ENCODE peak calls at places on chromosomes 16 and 17, in seven cellular contexts. C is AG04450; S is A549; Z is heart right ventricle; A is CD4-positive, CD25-positive, alpha-beta regulatory T cell; R is esophagus squamous epithelium; V is adrenal gland. M is an unnamed sample.

GRCh38 chr17:80498242-80498919 is 22.0 kb upstream of the NPTX1 start:
- DNase-seq in S (no peak), R (no peak), A (no peak), C (no peak), Z (no peak), V (peak), M (no peak)

GRCh38 chr17:9313346-9313745 is 262.3 kb downstream of the STX8 start:
- DNase-seq in A (no peak), S (no peak), R (no peak), Z (no peak), C (no peak), V (no peak), M (no peak)

GRCh38 chr17:2222901-2223616 is 80.5 kb downstream of the SMG6 start:
- DNase-seq in V (peak), C (no peak), R (no peak), Z (peak), A (no peak), S (no peak), M (peak)

GRCh38 chr17:38879878-38880727 is 10.2 kb downstream of the LASP1 start:
- DNase-seq in C (no peak), A (no peak), V (peak), Z (peak), R (no peak), S (peak), M (no peak)

GRCh38 chr17:38454528-38454927 is 26.3 kb downstream of the ARHGAP23 start:
- DNase-seq in R (peak), C (no peak), S (peak), A (no peak), Z (peak), V (peak), M (peak)

GRCh38 chr17:75250009-75250471 is 11.4 kb downstream of the GGA3 start:
- DNase-seq in C (no peak), Z (no peak), S (no peak), R (no peak), V (no peak), A (peak), M (peak)

GRCh38 chr17:8949061-8949622 is 16.4 kb downstream of the PIK3R5 start:
- DNase-seq in R (no peak), V (no peak), S (no peak), C (no peak), Z (no peak), A (no peak), M (no peak)

GRCh38 chr16:74226361-74226979 is 70.1 kb upstream of the PSMD7 start:
- DNase-seq in A (no peak), C (no peak), R (no peak), V (no peak), Z (no peak), S (no peak), M (no peak)

GRCh38 chr16:66416981-66417700 is 10.0 kb upstream of the BEAN1 start:
- DNase-seq in S (no peak), V (no peak), C (no peak), Z (no peak), A (no peak), R (no peak), M (no peak)

GRCh38 chr16:27169511-27170071 is 33.7 kb upstream of the KDM8 start:
- DNase-seq in V (no peak), Z (no peak), C (peak), S (no peak), R (no peak), A (peak), M (peak)

GRCh38 chr16:69712277-69712676 is 14.1 kb downstream of the NQO1 start:
- DNase-seq in S (no peak), V (no peak), A (no peak), R (no peak), C (no peak), Z (no peak), M (no peak)

GRCh38 chr17:10156579-10157488 is 41.6 kb downstream of the GAS7 start:
- DNase-seq in R (no peak), C (no peak), V (peak), Z (peak), S (no peak), A (no peak), M (peak)

GRCh38 chr17:47975189-47975814 is 4.4 kb downstream of the CDK5RAP3 start:
- DNase-seq in R (no peak), Z (no peak), S (no peak), A (no peak), V (no peak), C (no peak), M (no peak)

GRCh38 chr17:42281571-42282096 is 5.4 kb upstream of the STAT5B start:
- DNase-seq in Z (no peak), S (no peak), A (no peak), V (peak), R (no peak), C (no peak), M (peak)

GRCh38 chr17:73455050-73455687 is 143.4 kb upstream of the CDC42EP4 start:
- DNase-seq in Z (no peak), S (no peak), C (no peak), R (no peak), V (no peak), A (no peak), M (peak)

GRCh38 chr17:62876664-62877411 is 68.7 kb upstream of the MARCHF10 start:
- DNase-seq in R (no peak), A (no peak), V (no peak), Z (no peak), C (no peak), S (no peak), M (no peak)

GRCh38 chr17:78381601-78382168 is 3.2 kb downstream of the PGS1 start:
- DNase-seq in S (no peak), A (peak), Z (no peak), V (no peak), C (no peak), R (no peak), M (no peak)

GRCh38 chr17:8896087-8896486 is 28.6 kb upstream of the PIK3R6 start:
- DNase-seq in S (no peak), R (no peak), V (no peak), A (no peak), Z (no peak), C (no peak), M (no peak)

GRCh38 chr17:82592751-82593589 is 55.3 kb downstream of the WDR45B start:
- DNase-seq in C (peak), R (no peak), Z (peak), V (peak), S (peak), A (peak), M (peak)

GRCh38 chr17:16491131-16491702 is 776 bp downstream of the LRRC75A start:
- DNase-seq in C (no peak), V (no peak), R (no peak), Z (no peak), S (no peak), A (no peak), M (peak)

GRCh38 chr17:68812876-68813584 is 142.2 kb downstream of the ABCA8 start:
- DNase-seq in C (no peak), S (no peak), V (no peak), Z (no peak), R (no peak), A (no peak), M (no peak)

GRCh38 chr16:54080524-54081008 is 206.0 kb downstream of the IRX3 start:
- DNase-seq in R (no peak), Z (no peak), S (peak), C (peak), A (no peak), V (no peak), M (peak)

GRCh38 chr16:10045947-10046346 is 136.3 kb downstream of the GRIN2A start:
- DNase-seq in C (no peak), S (no peak), V (no peak), A (no peak), Z (no peak), R (no peak), M (no peak)

GRCh38 chr16:77564791-77565390 is 130.1 kb upstream of the ADAMTS18 start:
- DNase-seq in A (no peak), Z (no peak), C (no peak), S (no peak), R (no peak), V (no peak), M (no peak)

GRCh38 chr17:14014647-14015046 is 54.7 kb upstream of the COX10 start:
- DNase-seq in C (no peak), R (no peak), S (no peak), V (no peak), Z (no peak), A (no peak), M (no peak)

GRCh38 chr16:69839240-69839688 is 77.1 kb downstream of the WWP2 start:
- DNase-seq in Z (no peak), A (no peak), S (no peak), R (no peak), C (no peak), V (no peak), M (no peak)

GRCh38 chr16:17222756-17223411 is 247.9 kb downstream of the XYLT1 start:
- DNase-seq in R (no peak), V (peak), C (no peak), Z (peak), S (no peak), A (no peak), M (no peak)

GRCh38 chr17:78409191-78409621 is 30.8 kb downstream of the PGS1 start:
- DNase-seq in C (no peak), Z (no peak), R (no peak), V (no peak), S (no peak), A (no peak), M (peak)

GRCh38 chr17:30240177-30240576 is 4.7 kb upstream of the SLC6A4 start:
- DNase-seq in Z (no peak), V (no peak), C (no peak), S (no peak), A (no peak), R (no peak), M (no peak)

GRCh38 chr16:87368029-87368765 is 15.4 kb downstream of the FBXO31 start:
- DNase-seq in R (no peak), S (no peak), A (no peak), V (no peak), Z (no peak), C (no peak), M (no peak)

GRCh38 chr16:70571623-70572022 is 48.0 kb downstream of the SF3B3 start:
- DNase-seq in Z (no peak), R (no peak), A (no peak), V (no peak), S (no peak), C (no peak), M (no peak)

GRCh38 chr17:34502426-34502825 is 77.0 kb upstream of the TMEM132E start:
- DNase-seq in S (no peak), V (peak), R (no peak), A (no peak), C (no peak), Z (peak), M (no peak)

GRCh38 chr16:60073376-60073775 is 1339.3 kb upstream of the GOT2 start:
- DNase-seq in S (no peak), A (no peak), R (no peak), Z (no peak), V (no peak), C (no peak), M (no peak)

GRCh38 chr16:52597772-52598483 is 51.0 kb upstream of the TOX3 start:
- DNase-seq in S (no peak), C (no peak), A (no peak), Z (no peak), V (no peak), R (no peak), M (peak)

GRCh38 chr17:72175263-72175662 is 54.4 kb downstream of the SOX9 start:
- DNase-seq in C (no peak), R (no peak), V (no peak), Z (no peak), S (no peak), A (no peak), M (peak)
- H3K27ac ChIP-seq in C (peak), R (no peak), V (no peak), Z (no peak), S (peak), A (no peak), M (peak)

DNA sequence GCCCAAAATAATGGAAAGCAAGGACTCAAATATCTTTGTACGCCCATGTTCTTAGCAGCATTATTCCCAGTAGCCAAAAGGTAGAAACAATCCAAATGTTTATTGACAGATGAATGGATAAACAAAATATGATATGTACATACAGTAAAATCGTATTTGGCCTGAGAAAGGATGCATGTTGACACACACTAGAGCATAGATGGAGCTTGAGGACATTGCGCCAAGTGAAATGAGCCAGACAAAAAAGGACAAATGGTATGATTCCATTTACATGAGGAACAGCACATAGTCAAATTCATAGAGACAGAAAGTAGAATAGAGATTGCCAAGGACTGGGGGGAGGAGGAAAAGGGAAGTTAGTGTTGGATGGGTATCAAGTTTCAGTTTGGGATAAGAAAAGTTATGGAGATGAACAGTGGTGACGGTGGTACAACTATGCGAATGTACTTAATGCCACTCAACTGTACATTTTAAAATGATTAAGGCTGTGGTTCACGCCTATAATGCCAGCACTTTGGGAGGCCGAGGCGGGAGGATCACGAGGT is 48.0 kb downstream of the COPRS start:
- DNase-seq in A (no peak), Z (no peak), R (no peak), S (no peak), C (no peak), V (no peak), M (no peak)
- H3K27ac ChIP-seq in A (no peak), Z (no peak), R (no peak), S (no peak), C (no peak), V (no peak), M (no peak)

GRCh38 chr17:50181155-50181554 is 15.3 kb downstream of the SGCA start:
- DNase-seq in Z (no peak), A (no peak), C (no peak), R (no peak), S (no peak), V (no peak), M (no peak)

GRCh38 chr17:50180066-50180465 is 14.3 kb downstream of the SGCA start:
- DNase-seq in V (no peak), Z (no peak), C (no peak), S (no peak), R (no peak), A (no peak), M (no peak)

GRCh38 chr17:50181601-50182345 is 16.0 kb downstream of the SGCA start:
- DNase-seq in A (no peak), Z (no peak), V (no peak), R (no peak), S (no peak), C (no peak), M (no peak)

GRCh38 chr17:50182783-50183438 is 17.1 kb downstream of the SGCA start:
- DNase-seq in R (no peak), V (no peak), C (no peak), A (no peak), S (no peak), Z (no peak), M (no peak)

DNA sequence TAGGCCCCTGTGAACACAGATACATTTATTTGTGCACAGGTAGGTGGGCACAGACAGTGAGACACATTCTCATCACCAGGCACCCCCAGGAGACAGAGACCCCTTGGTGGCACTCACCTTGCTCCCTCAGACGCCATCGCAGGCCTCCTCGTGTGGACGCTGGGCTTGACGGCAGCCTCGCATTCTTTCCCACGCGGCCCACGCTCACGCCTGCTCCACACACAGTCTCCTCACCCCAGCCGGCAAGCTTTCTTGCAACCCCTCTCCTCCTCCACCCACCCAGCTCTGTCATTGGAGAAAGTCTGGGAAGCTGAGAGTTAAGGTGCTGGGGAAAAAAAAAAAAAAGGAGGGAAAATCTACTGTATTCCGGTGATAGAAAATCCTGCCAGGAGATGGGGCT is 14.8 kb downstream of the SGCA start:
- DNase-seq in Z (no peak), R (no peak), C (no peak), V (no peak), S (no peak), A (no peak), M (no peak)
- H3K27ac ChIP-seq in Z (no peak), R (no peak), C (peak), V (no peak), S (peak), A (no peak), M (no peak)

GRCh38 chr16:80300456-80300855 is 240.3 kb upstream of the DYNLRB2 start:
- DNase-seq in V (no peak), S (no peak), A (no peak), C (no peak), R (no peak), Z (no peak), M (no peak)

GRCh38 chr16:80299416-80299815 is 241.4 kb upstream of the DYNLRB2 start:
- DNase-seq in S (no peak), Z (no peak), V (no peak), C (no peak), R (no peak), A (no peak), M (peak)

GRCh38 chr16:80298676-80299075 is 242.1 kb upstream of the DYNLRB2 start:
- DNase-seq in C (no peak), A (no peak), S (no peak), R (no peak), Z (no peak), V (no peak), M (no peak)

GRCh38 chr16:80303691-80304090 is 237.1 kb upstream of the DYNLRB2 start:
- DNase-seq in C (no peak), S (no peak), V (no peak), Z (no peak), A (no peak), R (no peak), M (no peak)

GRCh38 chr16:80300876-80301275 is 239.9 kb upstream of the DYNLRB2 start:
- DNase-seq in S (no peak), C (peak), A (no peak), Z (no peak), V (no peak), R (no peak), M (no peak)
- H3K27ac ChIP-seq in S (peak), C (peak), A (no peak), Z (no peak), V (no peak), R (no peak), M (no peak)

DNA sequence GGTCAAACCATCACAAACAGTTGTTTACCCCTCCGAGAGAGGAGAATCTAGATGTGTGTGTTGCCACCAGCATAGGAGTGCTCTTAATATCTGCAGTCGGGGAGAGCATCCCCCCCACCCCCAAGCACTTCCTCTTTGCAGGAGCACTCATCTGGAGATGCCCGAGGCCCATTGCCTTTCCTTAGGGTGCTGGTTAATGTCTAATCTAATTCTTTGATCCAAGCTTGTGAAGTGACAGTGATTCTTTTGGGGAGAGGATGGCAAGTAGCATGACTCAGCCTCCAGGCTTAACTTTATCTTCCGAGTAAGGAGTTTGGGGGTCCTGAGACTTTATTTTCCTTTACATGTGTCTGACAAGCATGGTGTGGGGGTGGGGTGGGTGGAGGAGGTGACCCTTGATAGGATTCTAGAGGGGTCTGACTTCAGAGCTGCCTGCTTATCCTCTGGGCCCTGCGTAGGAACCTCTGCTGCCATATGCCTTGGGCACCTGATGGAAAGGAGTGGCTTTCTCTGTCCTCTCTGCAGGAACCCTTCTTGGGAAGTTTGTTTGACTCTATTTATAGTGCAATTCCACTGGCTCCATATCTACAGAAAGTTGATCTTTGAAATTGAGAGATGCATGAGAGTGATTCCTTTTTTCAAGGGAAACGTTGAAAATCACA is 207.1 kb downstream of the SPECC1 start:
- DNase-seq in S (peak), A (no peak), Z (no peak), C (no peak), V (no peak), R (no peak), M (no peak)
- H3K27ac ChIP-seq in S (peak), A (no peak), Z (no peak), C (no peak), V (no peak), R (no peak), M (no peak)

DNA sequence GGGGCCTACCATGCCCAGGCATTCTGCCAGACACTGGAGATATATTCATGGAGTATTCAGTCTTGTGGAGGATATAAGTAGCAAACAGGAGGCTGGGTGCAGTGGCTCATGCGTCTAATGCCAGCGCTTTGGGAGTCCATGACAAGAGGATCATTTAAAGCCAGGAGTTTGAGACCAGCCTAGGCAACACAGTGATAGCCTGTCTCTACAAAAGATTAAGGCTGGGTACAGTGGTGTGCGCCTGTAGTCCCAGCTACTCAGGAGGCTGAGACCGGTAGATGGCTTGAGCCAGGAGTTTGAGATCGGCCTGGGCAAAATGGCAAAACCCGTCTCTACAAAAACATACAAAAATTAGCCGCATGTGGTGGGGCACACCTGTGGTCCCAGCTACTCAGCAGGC is 37.7 kb upstream of the CDH3 start:
- DNase-seq in R (no peak), A (no peak), S (no peak), C (no peak), Z (no peak), V (no peak), M (no peak)
- H3K27ac ChIP-seq in R (no peak), A (no peak), S (no peak), C (no peak), Z (no peak), V (no peak), M (no peak)